ENCODE peak calls at places on chromosome 12, in six cellular contexts. Q, X, Y, P, G and H are unnamed samples.

GRCh38 chr12:2959508-2960431 is 573 bp downstream of the TEAD4 start:
- DNase-seq in P (peak; percentile 78), G (no peak), X (peak; percentile 49), Q (no peak), Y (peak; percentile 79), H (peak; percentile 64)

GRCh38 chr12:68971404-68971803 is 38.4 kb upstream of the CPM start:
- DNase-seq in Y (no peak), P (no peak), X (no peak), G (peak; percentile 13), Q (no peak), H (no peak)

GRCh38 chr12:18752947-18753346 is 15.0 kb downstream of the CAPZA3 start:
- DNase-seq in P (no peak), Q (no peak), G (no peak), X (no peak), Y (no peak), H (no peak)

GRCh38 chr12:113860950-113861349 is 105.2 kb downstream of the RBM19 start:
- DNase-seq in P (peak; percentile 42), Q (no peak), G (peak; percentile 90), Y (no peak), X (no peak), H (no peak)

GRCh38 chr12:12561305-12562015 is 1.2 kb downstream of the DUSP16 start:
- DNase-seq in G (no peak), Q (peak; percentile 8), X (peak; percentile 44), P (no peak), Y (peak; percentile 76), H (peak; percentile 68)

GRCh38 chr12:42483534-42483857 is 106.0 kb downstream of the PRICKLE1 start:
- DNase-seq in G (no peak), X (no peak), P (no peak), Q (no peak), Y (no peak), H (no peak)

GRCh38 chr12:95169368-95169767 is 47.9 kb downstream of the FGD6 start:
- DNase-seq in G (peak; percentile 13), Y (peak; percentile 80), X (no peak), Q (no peak), P (peak; percentile 22), H (peak; percentile 83)

GRCh38 chr12:121144416-121144914 is 11.8 kb downstream of the P2RX7 start:
- DNase-seq in Y (no peak), Q (no peak), X (no peak), G (peak; percentile 9), P (no peak), H (no peak)

GRCh38 chr12:2052861-2053674 is at the start of gene CACNA1C:
- DNase-seq in P (peak; percentile 73), X (peak; percentile 71), Y (peak; percentile 69), G (no peak), Q (no peak), H (no peak)

GRCh38 chr12:6981152-6982052 is 10.7 kb downstream of the EMG1 start:
- DNase-seq in Y (no peak), P (no peak), G (no peak), X (no peak), Q (no peak), H (no peak)